ENCODE peak calls at places on chromosomes 7 and 10, in five cellular contexts. T is GM06990, J is heart right ventricle, N is A549, F is HepG2. L is an unnamed sample.

GRCh38 chr10:132961864-132962622 is 19.7 kb upstream of the CFAP46 start:
- DNase-seq in J (peak), N (peak), T (peak), F (peak), L (peak)

GRCh38 chr10:33337335-33337854 is 2.9 kb upstream of the NRP1 start:
- DNase-seq in J (peak), T (no peak), F (no peak), N (peak), L (peak)

GRCh38 chr10:97991875-97992274 is 38.5 kb downstream of the CRTAC1 start:
- DNase-seq in T (no peak), J (no peak), F (peak), N (peak), L (peak)

GRCh38 chr10:108673756-108674155 is 1249.6 kb downstream of the XPNPEP1 start:
- DNase-seq in T (no peak), N (no peak), F (no peak), J (no peak), L (no peak)

GRCh38 chr10:3777876-3778707 is 6.9 kb downstream of the KLF6 start:
- DNase-seq in T (no peak), N (no peak), F (no peak), J (no peak), L (peak)

GRCh38 chr7:68148440-68148839 is 1151.8 kb downstream of the TYW1 start:
- DNase-seq in N (no peak), T (no peak), J (no peak), F (no peak), L (no peak)

GRCh38 chr10:124222298-124223000 is 129.1 kb upstream of the CHST15 start:
- DNase-seq in J (no peak), F (no peak), N (no peak), T (peak), L (peak)

GRCh38 chr7:148697950-148698396 is 730 bp upstream of the CUL1 start:
- DNase-seq in T (no peak), F (no peak), J (no peak), N (no peak), L (peak)

GRCh38 chr10:3364768-3365480 is 192.3 kb upstream of the PITRM1 start:
- DNase-seq in F (peak), N (no peak), J (no peak), T (no peak), L (no peak)

GRCh38 chr7:94921911-94922310 is 14.5 kb downstream of the PPP1R9A start:
- DNase-seq in F (no peak), N (no peak), J (no peak), T (no peak), L (no peak)

GRCh38 chr10:4652111-4653010 is 173.6 kb upstream of the AKR1E2 start:
- DNase-seq in N (no peak), F (no peak), J (no peak), T (no peak), L (no peak)

GRCh38 chr7:130920122-130920521 is 186.1 kb upstream of the KLF14 start:
- DNase-seq in F (no peak), N (no peak), J (no peak), T (no peak), L (no peak)

GRCh38 chr7:116273918-116274301 is 63.6 kb downstream of the TES start:
- DNase-seq in N (peak), J (no peak), T (no peak), F (no peak), L (no peak)

GRCh38 chr7:2004841-2005351 is 227.8 kb downstream of the MAD1L1 start:
- DNase-seq in T (no peak), J (no peak), F (no peak), N (no peak), L (no peak)

GRCh38 chr7:65915921-65916657 is 43.2 kb downstream of the VKORC1L1 start:
- DNase-seq in N (no peak), F (no peak), J (no peak), T (peak), L (no peak)

GRCh38 chr10:100370561-100370975 is 23.5 kb downstream of the SCD start:
- DNase-seq in T (no peak), J (no peak), N (no peak), F (peak), L (peak)

GRCh38 chr7:158443688-158444483 is 143.7 kb downstream of the PTPRN2 start:
- DNase-seq in F (no peak), N (no peak), J (no peak), T (no peak), L (no peak)

GRCh38 chr7:28269700-28270361 is 89.2 kb upstream of the JAZF1 start:
- DNase-seq in N (no peak), T (no peak), F (no peak), J (no peak), L (no peak)

GRCh38 chr10:22629126-22629525 is 85.3 kb downstream of the PIP4K2A start:
- DNase-seq in F (no peak), J (no peak), N (no peak), T (no peak), L (no peak)

GRCh38 chr7:29806131-29806792 is at the start of gene WIPF3:
- DNase-seq in N (peak), T (no peak), J (peak), F (no peak), L (no peak)

DNA sequence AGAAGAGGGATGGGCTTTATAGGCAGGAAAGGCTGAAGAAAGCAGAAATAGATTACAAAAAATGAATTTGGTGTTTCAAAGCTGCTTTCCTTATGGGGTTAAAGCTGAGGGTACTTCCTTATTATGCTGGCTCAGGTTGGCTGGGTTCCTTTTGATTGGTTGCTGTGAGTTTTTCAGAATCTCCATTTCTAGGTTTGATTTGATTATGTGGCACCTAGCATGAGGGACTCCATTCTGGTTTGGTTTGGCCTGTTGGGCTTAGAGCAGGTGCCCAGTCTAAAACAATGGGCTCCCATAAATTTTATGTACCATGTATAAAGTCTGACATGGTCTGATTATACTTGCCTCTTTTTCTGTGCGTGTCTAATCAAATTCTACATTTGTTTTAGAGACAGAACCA is 362.7 kb downstream of the CXCL12 start:
- DNase-seq in T (no peak), J (no peak), N (no peak), F (no peak), L (no peak)
- TF ChIP-seq CTCF in T (no peak), J (no peak), N (no peak), F (no peak), L (no peak)

GRCh38 chr10:11601670-11602069 is 9.8 kb downstream of the USP6NL start:
- DNase-seq in J (no peak), T (no peak), F (no peak), N (no peak), L (no peak)

GRCh38 chr10:11598749-11599396 is 12.6 kb downstream of the USP6NL start:
- DNase-seq in N (no peak), T (no peak), J (no peak), F (no peak), L (no peak)

GRCh38 chr10:11602919-11603523 is 8.4 kb downstream of the USP6NL start:
- DNase-seq in N (no peak), T (peak), J (no peak), F (peak), L (peak)

GRCh38 chr10:11602357-11602756 is 9.1 kb downstream of the USP6NL start:
- DNase-seq in T (peak), F (no peak), J (no peak), N (no peak), L (no peak)

DNA sequence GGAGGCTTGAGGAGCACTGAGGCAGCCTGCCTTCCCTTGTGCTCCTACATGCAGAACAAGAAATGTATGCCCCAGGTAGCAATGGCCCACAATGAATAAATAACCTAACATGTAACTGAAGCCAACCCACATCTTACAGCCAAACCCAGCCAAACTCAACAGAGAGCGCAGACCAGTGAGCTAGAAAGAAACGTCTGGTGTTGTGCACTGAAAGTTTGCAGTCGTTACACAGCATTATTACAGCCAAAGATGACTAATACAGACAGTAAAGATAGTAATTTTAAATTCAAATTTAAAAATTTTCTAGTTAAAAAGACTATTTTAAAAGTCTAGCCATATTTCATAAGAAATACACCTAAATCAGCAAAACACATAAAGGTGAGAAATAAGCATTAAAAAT is 11.2 kb downstream of the USP6NL start:
- DNase-seq in J (no peak), T (no peak), F (no peak), N (no peak), L (no peak)
- H3K4me3 ChIP-seq in J (no peak), T (no peak), F (no peak), N (no peak), L (no peak)

DNA sequence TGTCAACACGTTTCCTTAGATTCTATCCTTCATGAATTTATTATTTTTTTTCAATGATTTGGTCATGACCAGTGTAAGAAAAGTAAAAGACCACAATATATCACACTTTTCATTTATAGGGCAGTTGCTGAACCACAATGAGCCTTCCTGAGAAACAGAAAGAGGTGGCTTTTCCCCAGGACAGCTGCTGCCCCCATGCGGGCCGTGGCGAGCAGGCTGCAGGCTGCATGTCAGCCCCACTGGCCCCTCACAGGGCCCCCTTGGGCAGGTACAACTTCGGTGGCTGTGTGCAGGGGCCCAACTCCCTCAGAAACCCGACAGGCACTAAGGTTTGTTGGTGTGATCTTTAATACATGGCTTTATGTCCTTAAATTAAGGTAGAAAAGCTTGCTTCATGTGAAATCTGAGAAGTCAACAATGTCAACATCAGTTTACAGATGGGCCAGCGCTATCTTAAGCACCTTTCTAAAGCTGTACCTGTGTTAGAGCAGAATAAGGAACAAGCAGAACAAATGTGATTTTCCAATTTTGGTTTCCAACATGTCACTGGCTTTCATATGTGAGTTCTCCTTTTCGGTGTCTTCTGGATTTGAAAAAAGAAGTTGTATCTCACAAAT is 10.6 kb downstream of the BEND7 start:
- DNase-seq in T (no peak), N (no peak), F (no peak), J (no peak), L (peak)
- TF ChIP-seq CTCF in T (peak), N (peak), F (peak), J (peak), L (peak)

GRCh38 chr10:72220637-72221036 is 4.6 kb upstream of the ASCC1 start:
- DNase-seq in F (no peak), N (no peak), T (no peak), J (no peak), L (no peak)

GRCh38 chr10:72218329-72218728 is 2.3 kb upstream of the ASCC1 start:
- DNase-seq in J (no peak), N (no peak), F (no peak), T (peak), L (no peak)

GRCh38 chr10:72218756-72219155 is 2.7 kb upstream of the ASCC1 start:
- DNase-seq in J (no peak), N (no peak), F (no peak), T (no peak), L (no peak)

GRCh38 chr10:72221278-72221677 is 5.2 kb upstream of the ASCC1 start:
- DNase-seq in N (no peak), J (no peak), F (no peak), T (no peak), L (no peak)

DNA sequence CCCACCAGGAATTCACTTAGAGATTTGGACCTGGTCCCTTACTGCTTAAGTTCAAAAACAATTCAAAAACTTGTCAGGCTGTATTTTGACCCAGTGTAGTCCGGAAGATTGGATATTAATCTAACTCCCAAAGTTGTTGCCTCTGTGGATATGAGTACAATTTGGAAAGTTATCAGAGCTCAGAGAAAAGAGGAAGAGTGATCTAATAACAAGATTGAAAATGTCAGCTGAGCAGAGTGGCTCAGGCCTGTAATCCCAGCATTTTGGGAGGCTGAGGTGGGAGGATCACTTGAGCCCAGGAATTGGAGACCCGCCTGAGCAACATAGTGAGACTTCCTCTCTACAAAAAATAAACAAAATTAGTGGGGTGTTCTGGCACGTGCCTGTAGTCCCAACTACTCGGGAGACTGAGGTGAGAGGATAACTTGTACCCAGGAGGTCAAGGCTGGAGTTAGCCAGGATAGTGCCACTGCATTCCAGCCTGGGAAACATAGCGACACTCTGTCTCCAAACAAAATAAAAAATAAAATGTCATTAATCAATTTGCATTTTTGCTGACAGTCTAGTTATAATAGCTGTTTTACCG is 3.2 kb upstream of the ASCC1 start:
- DNase-seq in T (no peak), N (no peak), F (no peak), J (no peak), L (no peak)
- H3K4me3 ChIP-seq in T (no peak), N (no peak), F (no peak), J (no peak), L (no peak)